ENCODE peak calls at places on chromosomes 12 and 14, in five cellular contexts. D, K, T, C and G are unnamed samples.

GRCh38 chr12:116818341-116818856 is 62.8 kb downstream of the HRK start:
- DNase-seq in C (peak; percentile 23), D (no peak), T (no peak), K (no peak), G (no peak)

GRCh38 chr14:71468701-71469100 is 463.5 kb upstream of the RGS6 start:
- DNase-seq in D (no peak), C (no peak), K (no peak), T (no peak), G (no peak)

GRCh38 chr14:95895720-95896119 is 19.1 kb downstream of the TUNAR start:
- DNase-seq in D (no peak), C (peak; percentile 23), K (no peak), T (no peak), G (peak; percentile 32)

GRCh38 chr12:12720637-12721250 is 3.6 kb downstream of the CDKN1B start:
- DNase-seq in D (no peak), T (no peak), C (no peak), K (peak; percentile 42), G (no peak)

GRCh38 chr14:93717222-93717967 is 70.9 kb downstream of the PRIMA1 start:
- DNase-seq in K (no peak), T (no peak), D (no peak), C (no peak), G (no peak)

GRCh38 chr12:99453831-99454538 is 193.6 kb upstream of the GARIN6 start:
- DNase-seq in D (no peak), T (no peak), C (no peak), K (no peak), G (no peak)

GRCh38 chr14:88128811-88129210 is 123.9 kb downstream of the GPR65 start:
- DNase-seq in T (no peak), C (no peak), K (no peak), D (no peak), G (no peak)

GRCh38 chr12:9134981-9135628 is 19.4 kb upstream of the A2M start:
- DNase-seq in K (no peak), D (no peak), T (peak; percentile 46), C (no peak), G (no peak)

GRCh38 chr12:98227162-98227561 is 288.2 kb upstream of the TMPO start:
- DNase-seq in C (peak; percentile 53), T (no peak), D (no peak), K (peak; percentile 2), G (no peak)

GRCh38 chr12:26327975-26328635 is 132.7 kb downstream of the SSPN start:
- DNase-seq in T (no peak), K (no peak), C (no peak), D (no peak), G (no peak)

GRCh38 chr12:105667880-105668279 is 337.4 kb downstream of the C12orf75 start:
- DNase-seq in K (no peak), D (no peak), T (no peak), C (no peak), G (no peak)

GRCh38 chr14:80678436-80678835 is 263.1 kb downstream of the CEP128 start:
- DNase-seq in D (no peak), T (no peak), K (peak; percentile 53), C (no peak), G (no peak)

GRCh38 chr12:48786591-48787544 is 2.0 kb downstream of the ADCY6 start:
- DNase-seq in C (no peak), K (no peak), T (no peak), D (no peak), G (no peak)

GRCh38 chr12:75977952-75978671 is 53.5 kb downstream of the PHLDA1 start:
- DNase-seq in T (peak; percentile 49), D (peak; percentile 25), C (peak; percentile 98), K (peak; percentile 100), G (peak; percentile 96)

GRCh38 chr12:89156862-89157262 is 195.4 kb downstream of the DUSP6 start:
- DNase-seq in T (no peak), D (no peak), C (peak; percentile 96), K (no peak), G (no peak)

GRCh38 chr12:9588749-9589148 is 19.0 kb downstream of the KLRB1 start:
- DNase-seq in C (no peak), D (no peak), K (no peak), T (no peak), G (no peak)

GRCh38 chr12:104653730-104654328 is 197.1 kb downstream of the CHST11 start:
- DNase-seq in K (no peak), T (no peak), D (no peak), C (peak; percentile 54), G (no peak)

GRCh38 chr12:47307680-47308399 is 228.1 kb upstream of the AMIGO2 start:
- DNase-seq in D (no peak), C (peak; percentile 86), T (no peak), K (peak; percentile 72), G (peak; percentile 59)

GRCh38 chr14:89212386-89213235 is 204.4 kb downstream of the FOXN3 start:
- DNase-seq in C (no peak), T (no peak), D (no peak), K (no peak), G (no peak)

GRCh38 chr12:132379576-132379975 is 50.2 kb upstream of the GALNT9 start:
- DNase-seq in D (no peak), T (no peak), K (no peak), C (no peak), G (no peak)

DNA sequence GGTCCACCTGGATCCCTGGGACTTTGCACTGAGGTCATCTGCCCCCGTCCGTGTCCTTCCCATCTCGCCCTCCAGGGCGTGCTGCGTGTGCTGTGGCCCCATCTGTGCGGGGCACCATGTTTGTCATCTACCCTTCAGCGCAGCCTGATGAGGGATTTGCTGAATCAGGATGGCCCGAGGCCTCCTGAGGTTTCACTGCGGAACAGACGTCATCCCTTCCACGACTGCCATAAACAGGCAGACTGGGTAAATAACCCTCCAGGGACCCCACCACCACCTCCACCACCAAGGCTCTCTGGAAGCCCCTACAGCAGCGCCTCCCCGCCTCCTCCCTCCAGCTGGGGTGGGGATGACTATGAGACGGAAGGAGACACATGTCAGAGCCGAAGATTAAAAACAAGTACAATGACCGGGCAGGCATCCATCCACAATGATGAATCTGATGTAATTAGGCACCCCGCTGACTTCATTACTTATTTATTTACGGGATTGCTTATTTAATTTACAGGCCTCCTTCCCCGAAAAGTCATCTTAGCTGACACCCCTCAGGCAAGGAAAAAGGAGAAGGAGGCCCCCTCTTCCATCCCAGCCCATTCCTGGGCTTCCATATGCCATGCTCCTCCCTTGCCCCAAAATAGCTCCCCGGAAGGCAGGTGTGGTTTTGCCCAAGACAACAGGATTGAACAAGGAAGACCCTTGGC is 39.4 kb downstream of the NCOR2 start:
- DNase-seq in C (peak; percentile 98), T (no peak), K (peak; percentile 65), D (no peak), G (no peak)
- H3K27ac ChIP-seq in C (peak overlapping the region; percentile 93), T (no peak overlapping the region), K (peak overlapping the region; percentile 48), D (no peak overlapping the region), G (peak overlapping the region; percentile 59)

DNA sequence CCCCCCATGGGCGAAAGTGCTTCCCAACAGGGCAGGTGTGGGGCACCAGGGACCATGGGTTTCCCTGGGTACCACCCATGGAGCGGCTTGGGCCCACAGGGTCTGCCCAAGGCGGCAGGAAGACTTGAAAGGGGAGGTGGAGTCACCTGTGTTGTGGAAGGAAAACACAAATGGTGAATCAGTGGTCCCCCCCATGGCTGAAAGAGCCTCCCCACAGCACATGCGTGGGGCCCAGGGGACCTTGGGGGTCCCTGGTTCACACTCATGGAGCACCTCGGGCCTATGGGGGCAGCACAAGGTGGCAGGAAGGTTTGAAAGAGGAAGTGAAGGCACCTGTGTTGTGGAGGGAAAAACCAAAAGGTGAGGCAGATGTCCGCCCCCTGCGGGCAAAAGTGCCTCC is 581.9 kb downstream of the ALG10 start:
- DNase-seq in T (peak; percentile 27), D (no peak), C (no peak), K (no peak), G (no peak)
- TF ChIP-seq CTCF in T (no peak), D (no peak), C (no peak), K (no peak), G (no peak)

GRCh38 chr12:50050410-50051280 is 6.8 kb upstream of the ASIC1 start:
- DNase-seq in D (no peak), K (no peak), T (no peak), C (peak; percentile 90), G (no peak)
- H3K27ac ChIP-seq in D (no peak overlapping the region), K (no peak overlapping the region), T (no peak overlapping the region), C (peak overlapping the region; percentile 60), G (peak overlapping the region; percentile 26)

GRCh38 chr12:107277850-107278249 is 184.5 kb upstream of the CRY1 start:
- DNase-seq in C (peak; percentile 92), K (peak; percentile 69), T (no peak), D (no peak), G (peak; percentile 32)

GRCh38 chr12:107271523-107271922 is 178.2 kb upstream of the CRY1 start:
- DNase-seq in K (no peak), C (no peak), T (no peak), D (no peak), G (no peak)

GRCh38 chr12:107275530-107275929 is 182.2 kb upstream of the CRY1 start:
- DNase-seq in D (no peak), C (no peak), T (no peak), K (no peak), G (no peak)
- TF ChIP-seq CTCF in D (no peak), C (no peak), T (no peak), K (no peak), G (no peak)

GRCh38 chr12:57894577-57895292 is 46.6 kb upstream of the ATP23 start:
- DNase-seq in K (no peak), T (no peak), D (no peak), C (no peak), G (no peak)
- H3K27ac ChIP-seq in K (no peak overlapping the region), T (peak overlapping the region; percentile 90), D (peak overlapping the region; percentile 49), C (peak overlapping the region; percentile 97), G (peak overlapping the region; percentile 81)

GRCh38 chr12:28814246-28814645 is 334.8 kb upstream of the FAR2 start:
- DNase-seq in C (no peak), D (no peak), T (no peak), K (peak; percentile 80), G (peak; percentile 17)

GRCh38 chr12:28807535-28807934 is 341.5 kb upstream of the FAR2 start:
- DNase-seq in K (no peak), D (no peak), C (no peak), T (no peak), G (no peak)

GRCh38 chr12:28811457-28811856 is 337.6 kb upstream of the FAR2 start:
- DNase-seq in T (no peak), C (no peak), D (no peak), K (no peak), G (no peak)
- TF ChIP-seq CTCF in T (no peak), C (no peak), D (no peak), K (no peak), G (no peak)

GRCh38 chr14:68551045-68551683 is 241.7 kb downstream of the ZFP36L1 start:
- DNase-seq in T (no peak), C (no peak), K (no peak), D (no peak), G (no peak)
- H3K27ac ChIP-seq in T (peak overlapping the region; percentile 21), C (peak overlapping the region; percentile 52), K (peak overlapping the region; percentile 100), D (peak overlapping the region; percentile 60), G (peak overlapping the region; percentile 80)